ENCODE peak calls at places on chromosomes 3 and 15, in six cellular contexts. Z, R, C, N, B and V are unnamed samples.

GRCh38 chr3:150286390-150287147 is 121.5 kb upstream of the TSC22D2 start:
- DNase-seq in Z (peak; percentile 63), R (no peak), C (peak; percentile 72), N (peak; percentile 27), B (no peak), V (no peak)

GRCh38 chr15:42011074-42011473 is 9.8 kb downstream of the PLA2G4E start:
- DNase-seq in Z (no peak), R (no peak), C (peak; percentile 57), N (no peak), B (no peak), V (no peak)

GRCh38 chr3:161371441-161372320 is at the start of gene SPTSSB:
- DNase-seq in Z (no peak), R (peak; percentile 24), C (peak; percentile 67), N (peak; percentile 27), B (peak; percentile 54), V (peak; percentile 76)

GRCh38 chr3:133572158-133573053 is 1.1 kb upstream of the CDV3 start:
- DNase-seq in Z (peak; percentile 66), R (no peak), C (peak; percentile 47), N (peak; percentile 48), B (no peak), V (no peak)

GRCh38 chr3:187973977-187974856 is 179.7 kb upstream of the LPP start:
- DNase-seq in Z (no peak), R (no peak), C (no peak), N (no peak), B (no peak), V (no peak)

GRCh38 chr3:73546961-73547360 is 77.8 kb downstream of the PDZRN3 start:
- DNase-seq in Z (peak; percentile 95), R (no peak), C (peak; percentile 9), N (no peak), B (no peak), V (no peak)

GRCh38 chr3:167882057-167882667 is 146.6 kb downstream of the SERPINI1 start:
- DNase-seq in Z (peak; percentile 73), R (no peak), C (peak; percentile 62), N (peak; percentile 23), B (no peak), V (no peak)

GRCh38 chr15:90881181-90881977 is 2.9 kb upstream of the FES start:
- DNase-seq in Z (no peak), R (no peak), C (no peak), N (no peak), B (no peak), V (no peak)

GRCh38 chr3:8757551-8758518 is 11.6 kb downstream of the OXTR start:
- DNase-seq in Z (peak; percentile 87), R (no peak), C (peak; percentile 80), N (no peak), B (no peak), V (no peak)

GRCh38 chr3:197882580-197882979 is 67.4 kb upstream of the RPL35A start:
- DNase-seq in Z (no peak), R (no peak), C (no peak), N (no peak), B (no peak), V (no peak)

GRCh38 chr3:16448691-16449090 is 64.8 kb downstream of the RFTN1 start:
- DNase-seq in Z (peak; percentile 97), R (no peak), C (peak; percentile 82), N (no peak), B (no peak), V (no peak)

GRCh38 chr3:189779166-189779565 is 148.0 kb downstream of the TP63 start:
- DNase-seq in Z (no peak), R (no peak), C (no peak), N (no peak), B (no peak), V (no peak)

GRCh38 chr15:59659366-59659765 is 2.1 kb upstream of the GTF2A2 start:
- DNase-seq in Z (no peak), R (no peak), C (no peak), N (no peak), B (no peak), V (no peak)

GRCh38 chr15:40449275-40449674 is 8.5 kb downstream of the BAHD1 start:
- DNase-seq in Z (peak; percentile 46), R (no peak), C (peak; percentile 50), N (no peak), B (no peak), V (no peak)

GRCh38 chr15:27091270-27091940 is 120.4 kb downstream of the GABRG3 start:
- DNase-seq in Z (peak; percentile 25), R (no peak), C (no peak), N (no peak), B (no peak), V (no peak)

GRCh38 chr3:119831022-119831421 is 49.1 kb downstream of the NR1I2 start:
- DNase-seq in Z (no peak), R (no peak), C (peak; percentile 10), N (no peak), B (no peak), V (no peak)
- TF ChIP-seq CTCF in Z (peak; percentile 28), R (no peak), C (no peak), N (no peak), B (no peak), V (no peak)

GRCh38 chr3:148718982-148719862 is 21.5 kb downstream of the AGTR1 start:
- DNase-seq in Z (peak; percentile 37), R (no peak), C (peak; percentile 12), N (no peak), B (no peak), V (no peak)
- TF ChIP-seq CTCF in Z (peak; percentile 51), R (no peak), C (peak; percentile 44), N (no peak), B (no peak), V (peak; percentile 46)

GRCh38 chr3:123313889-123314288 is 112.1 kb downstream of the SEC22A start:
- DNase-seq in Z (no peak), R (no peak), C (no peak), N (no peak), B (no peak), V (no peak)

GRCh38 chr3:123310186-123310585 is 108.4 kb downstream of the SEC22A start:
- DNase-seq in Z (no peak), R (no peak), C (no peak), N (no peak), B (no peak), V (no peak)

GRCh38 chr3:123312331-123313265 is 110.9 kb downstream of the SEC22A start:
- DNase-seq in Z (no peak), R (no peak), C (no peak), N (no peak), B (no peak), V (no peak)

GRCh38 chr3:123311201-123311600 is 109.5 kb downstream of the SEC22A start:
- DNase-seq in Z (no peak), R (no peak), C (no peak), N (no peak), B (no peak), V (no peak)

GRCh38 chr3:123310741-123311140 is 109.0 kb downstream of the SEC22A start:
- DNase-seq in Z (peak; percentile 6), R (no peak), C (no peak), N (no peak), B (no peak), V (no peak)
- TF ChIP-seq CTCF in Z (no peak), R (no peak), C (no peak), N (no peak), B (no peak), V (no peak)

GRCh38 chr3:58009749-58010535 is 1.7 kb downstream of the FLNB start:
- DNase-seq in Z (no peak), R (no peak), C (peak; percentile 58), N (no peak), B (no peak), V (no peak)
- TF ChIP-seq CTCF in Z (no peak), R (no peak), C (no peak), N (no peak), B (no peak), V (no peak)

GRCh38 chr3:184248454-184249411 is at the start of gene ALG3:
- DNase-seq in Z (peak; percentile 87), R (peak; percentile 86), C (peak; percentile 84), N (peak; percentile 89), B (peak; percentile 89), V (peak; percentile 77)
- TF ChIP-seq CTCF in Z (no peak), R (no peak), C (no peak), N (no peak), B (no peak), V (no peak)

GRCh38 chr3:58332575-58333179 is at the start of gene PXK:
- DNase-seq in Z (peak; percentile 67), R (peak; percentile 85), C (peak; percentile 71), N (peak; percentile 92), B (peak; percentile 80), V (peak; percentile 58)
- TF ChIP-seq CTCF in Z (no peak), R (peak; percentile 10), C (no peak), N (no peak), B (no peak), V (peak; percentile 17)